ENCODE peak calls at places on chromosomes 12 and 14, in four cellular contexts. J is neural progenitor cell, P is AG04449, S is OCI-LY7. Q is an unnamed sample.

GRCh38 chr14:51093371-51094281 is 1.3 kb downstream of the TRIM9 start:
- DNase-seq in J (peak), P (no peak), S (peak), Q (no peak)

GRCh38 chr12:72093424-72093823 is 154.8 kb downstream of the TPH2 start:
- DNase-seq in S (no peak), J (no peak), P (no peak), Q (no peak)

GRCh38 chr12:110170535-110171185 is 46.5 kb downstream of the IFT81 start:
- DNase-seq in P (no peak), S (no peak), J (no peak), Q (no peak)

GRCh38 chr12:77082021-77082420 is 16.7 kb upstream of the E2F7 start:
- DNase-seq in J (no peak), P (no peak), S (no peak), Q (no peak)

GRCh38 chr14:90692061-90692460 is 124.2 kb downstream of the TTC7B start:
- DNase-seq in P (no peak), S (no peak), J (no peak), Q (no peak)

GRCh38 chr12:4910502-4911315 is 1.0 kb downstream of the KCNA1 start:
- DNase-seq in J (peak), S (no peak), P (no peak), Q (no peak)

GRCh38 chr12:109710747-109711595 is 2.7 kb upstream of the FAM222A start:
- DNase-seq in S (no peak), J (no peak), P (peak), Q (no peak)

GRCh38 chr14:75340921-75341320 is 62.3 kb downstream of the FOS start:
- DNase-seq in S (peak), J (no peak), P (no peak), Q (no peak)

GRCh38 chr14:26190644-26191043 is 407.2 kb downstream of the NOVA1 start:
- DNase-seq in P (no peak), S (no peak), J (no peak), Q (no peak)

GRCh38 chr12:75170786-75171185 is 38.9 kb downstream of the KCNC2 start:
- DNase-seq in J (no peak), S (no peak), P (no peak), Q (no peak)

GRCh38 chr12:873954-874353 is 75.5 kb downstream of the RAD52 start:
- DNase-seq in S (no peak), P (no peak), J (no peak), Q (no peak)

GRCh38 chr12:107817250-107817649 is 42.7 kb downstream of the ASCL4 start:
- DNase-seq in J (no peak), P (no peak), S (no peak), Q (no peak)

GRCh38 chr12:67515679-67516363 is 132.7 kb upstream of the DYRK2 start:
- DNase-seq in S (peak), P (no peak), J (no peak), Q (no peak)

GRCh38 chr12:128968668-128969067 is 115.4 kb downstream of the GLT1D1 start:
- DNase-seq in S (no peak), J (no peak), P (no peak), Q (no peak)

GRCh38 chr12:66301944-66302826 is at the start of gene HELB:
- DNase-seq in S (peak), J (peak), P (peak), Q (peak)
- TF ChIP-seq CTCF in S (no peak), J (no peak), P (no peak), Q (no peak)

DNA sequence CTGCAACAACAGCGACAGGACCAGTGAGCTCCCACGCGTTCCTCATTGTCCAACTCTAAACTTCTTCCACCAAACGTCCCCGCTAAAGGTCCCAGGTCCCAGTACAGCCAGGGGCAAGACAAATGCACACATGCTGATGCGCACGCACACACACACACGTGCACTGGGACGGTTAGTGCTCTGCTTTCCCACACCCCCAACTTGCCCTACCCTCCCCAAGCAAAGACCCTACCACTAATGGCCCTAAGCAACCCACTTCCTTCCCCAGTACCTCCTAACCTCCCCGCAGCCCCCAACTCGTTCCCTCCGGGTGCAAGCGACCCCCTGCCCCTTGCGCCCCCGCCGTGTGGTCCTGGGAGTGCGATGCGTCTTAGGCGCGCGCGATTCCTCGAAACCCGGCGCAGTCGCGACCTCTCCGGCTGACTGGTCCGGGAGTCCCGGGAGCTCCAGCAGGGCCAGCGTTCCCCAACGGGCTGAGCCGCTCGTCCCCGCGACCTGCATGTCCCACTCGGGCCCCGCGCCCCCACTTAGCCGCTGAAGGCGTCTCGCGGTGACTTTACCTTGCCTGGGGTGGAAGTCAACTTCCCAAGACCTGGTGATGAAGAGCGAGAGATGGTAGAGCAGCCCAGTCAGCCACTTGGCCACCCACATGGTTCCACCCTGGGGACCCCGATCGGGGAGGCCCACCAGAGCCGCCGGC is 582 bp downstream of the ADAMTS20 start:
- DNase-seq in J (peak), P (no peak), S (no peak), Q (no peak)
- H3K4me3 ChIP-seq in J (peak), P (peak), S (no peak), Q (peak)

DNA sequence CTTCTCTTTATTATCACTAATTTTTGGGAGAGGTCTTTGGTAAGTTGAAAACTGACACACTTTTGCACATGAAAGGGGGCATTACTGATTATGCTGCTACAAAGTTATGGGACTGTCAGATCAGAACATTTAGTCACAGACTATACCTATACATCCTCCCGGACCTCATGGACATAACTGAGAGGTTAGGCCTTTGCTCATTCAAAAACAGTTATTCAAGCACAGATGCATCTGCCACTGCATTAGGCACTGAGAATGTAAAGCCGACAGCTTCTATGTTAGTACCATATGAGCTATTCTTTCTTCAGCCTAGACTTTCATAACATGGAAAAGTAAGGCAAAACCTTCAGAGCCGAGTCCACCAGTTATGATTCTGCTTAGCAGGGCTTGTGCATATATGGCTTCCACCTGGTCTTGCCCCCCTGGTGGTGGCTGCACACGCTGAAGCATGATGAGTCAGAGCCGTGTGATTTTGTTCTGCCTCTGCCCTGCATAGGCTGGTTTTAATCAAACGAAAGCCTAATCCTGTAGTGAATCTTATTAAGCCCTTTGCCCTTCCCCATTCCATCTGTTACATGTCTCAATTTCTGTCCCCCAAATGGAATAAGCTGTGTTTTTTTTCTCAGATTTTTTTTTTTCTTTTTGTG is 21.8 kb upstream of the RNU6-8 start:
- DNase-seq in P (no peak), S (no peak), J (peak), Q (peak)
- TF ChIP-seq CTCF in P (peak), S (no peak), J (peak), Q (peak)

GRCh38 chr12:49825360-49825970 is 2.7 kb downstream of the NCKAP5L start:
- DNase-seq in S (no peak), J (peak), P (no peak), Q (no peak)
- H3K4me3 ChIP-seq in S (no peak), J (no peak), P (peak), Q (no peak)

DNA sequence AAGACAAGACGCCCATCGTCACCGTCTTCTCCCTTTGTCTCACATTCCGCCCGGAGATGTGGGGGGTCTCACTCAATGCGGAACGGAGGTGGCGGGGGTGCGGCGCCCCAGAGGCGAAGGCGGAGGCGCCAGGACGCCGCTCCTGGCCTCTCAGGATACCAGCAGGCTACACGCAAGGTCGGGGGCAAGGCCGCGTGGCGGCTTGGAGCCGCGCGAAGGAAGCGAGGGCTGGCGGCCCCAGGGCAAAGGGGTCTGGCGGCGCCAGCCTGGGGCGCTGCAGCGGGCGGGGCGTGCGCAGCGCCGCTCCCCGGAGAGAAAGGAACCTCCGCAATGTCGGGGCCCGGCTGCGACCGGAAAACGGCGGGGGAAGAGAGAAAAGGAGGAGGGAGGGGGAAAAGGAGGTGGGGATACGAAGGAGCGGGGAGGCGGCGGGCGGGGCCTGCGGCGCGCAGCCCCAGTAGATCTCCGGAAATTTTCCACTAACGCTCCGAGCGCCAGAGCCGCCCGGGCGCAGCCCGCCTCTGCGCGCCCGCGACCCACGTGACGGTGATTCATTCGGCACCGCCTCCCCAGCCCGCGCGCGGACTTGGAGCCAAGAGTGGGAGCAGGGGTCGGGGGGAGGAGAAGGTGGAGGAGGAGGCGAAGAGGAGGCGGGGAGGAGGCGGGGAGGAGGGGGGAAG is 10.5 kb upstream of the SLC38A2 start:
- DNase-seq in J (peak), P (no peak), S (peak), Q (no peak)
- TF ChIP-seq CTCF in J (peak), P (no peak), S (peak), Q (no peak)

DNA sequence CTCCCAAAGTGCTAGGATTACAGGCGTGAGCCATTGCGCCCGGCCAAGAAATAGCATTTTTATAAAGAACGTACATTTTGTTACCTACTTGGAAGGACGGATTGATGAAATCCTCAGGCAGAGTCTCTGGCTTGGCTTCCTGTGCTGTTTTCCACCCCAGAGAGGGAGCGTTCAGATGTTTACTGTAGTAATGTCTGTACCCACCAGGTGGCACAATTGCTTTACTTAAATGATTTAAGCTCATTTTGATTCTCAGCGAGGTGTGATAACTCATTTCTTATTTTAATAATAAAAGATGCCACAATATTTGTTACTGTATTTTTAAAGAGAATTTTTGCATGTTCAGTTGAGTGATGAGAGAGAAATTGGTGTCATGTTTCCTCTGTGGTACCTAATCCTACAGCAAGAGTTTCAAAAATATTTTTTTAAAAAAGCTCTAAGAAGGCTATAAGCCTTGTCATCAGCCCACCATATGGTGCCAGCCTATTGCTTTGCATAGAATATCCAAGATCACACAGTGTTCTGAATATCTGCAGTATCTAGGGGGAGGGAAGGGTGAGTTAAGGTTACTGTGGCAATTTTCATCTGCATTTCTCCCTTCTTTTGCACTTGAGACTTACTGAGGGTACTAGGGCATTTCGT is 82.6 kb upstream of the TRAF3 start:
- DNase-seq in S (peak), P (no peak), J (peak), Q (peak)
- H3K4me3 ChIP-seq in S (no peak), P (no peak), J (no peak), Q (no peak)